ENCODE peak calls at places on chromosomes 5 and 9, in six cellular contexts. J is tibial artery; T is IMR-90; C is lower lobe of right lung; W is CD8-positive, alpha-beta T cell; B is SJSA1. G is an unnamed sample.

GRCh38 chr5:6907320-6907918 is 194.2 kb downstream of the TENT4A start:
- DNase-seq in W (no peak), T (no peak), J (no peak), B (no peak), C (no peak), G (no peak)

GRCh38 chr9:31588756-31589155 is 795.7 kb upstream of the ACO1 start:
- DNase-seq in B (no peak), T (no peak), J (no peak), C (no peak), W (no peak), G (no peak)

GRCh38 chr5:37668524-37669047 is 171.3 kb downstream of the GDNF start:
- DNase-seq in C (peak; percentile 52), T (peak; percentile 100), J (no peak), B (peak; percentile 87), W (no peak), G (no peak)

GRCh38 chr5:15807861-15808260 is 307.9 kb downstream of the FBXL7 start:
- DNase-seq in B (no peak), C (no peak), T (peak; percentile 28), J (no peak), W (no peak), G (peak; percentile 27)

GRCh38 chr9:96688215-96688614 is 33.1 kb upstream of the PRXL2C start:
- DNase-seq in W (no peak), T (no peak), J (no peak), B (no peak), C (no peak), G (no peak)

GRCh38 chr9:90860826-90861225 is 59.2 kb downstream of the SYK start:
- DNase-seq in W (no peak), B (no peak), C (no peak), J (no peak), T (no peak), G (no peak)

GRCh38 chr9:91549177-91549576 is 125.5 kb upstream of the NFIL3 start:
- DNase-seq in B (no peak), J (no peak), C (no peak), W (no peak), T (no peak), G (no peak)

GRCh38 chr9:68747043-68747533 is 42.0 kb downstream of the PIP5K1B start:
- DNase-seq in T (no peak), J (no peak), B (no peak), W (no peak), C (no peak), G (no peak)

GRCh38 chr9:111036068-111036789 is 2.0 kb downstream of the LPAR1 start:
- DNase-seq in J (peak; percentile 84), W (no peak), T (peak; percentile 68), C (peak; percentile 71), B (no peak), G (peak; percentile 91)

GRCh38 chr5:72183231-72183630 is 76.0 kb downstream of the MAP1B start:
- DNase-seq in C (no peak), T (no peak), J (no peak), B (no peak), W (no peak), G (no peak)
- H3K27me3 ChIP-seq in C (peaks cover 3% of the 10 kb centered on the region), T (no peaks in the 10 kb centered on the region), J (no peaks in the 10 kb centered on the region), B (no peaks in the 10 kb centered on the region), W (no peaks in the 10 kb centered on the region), G (no peaks in the 10 kb centered on the region)

DNA sequence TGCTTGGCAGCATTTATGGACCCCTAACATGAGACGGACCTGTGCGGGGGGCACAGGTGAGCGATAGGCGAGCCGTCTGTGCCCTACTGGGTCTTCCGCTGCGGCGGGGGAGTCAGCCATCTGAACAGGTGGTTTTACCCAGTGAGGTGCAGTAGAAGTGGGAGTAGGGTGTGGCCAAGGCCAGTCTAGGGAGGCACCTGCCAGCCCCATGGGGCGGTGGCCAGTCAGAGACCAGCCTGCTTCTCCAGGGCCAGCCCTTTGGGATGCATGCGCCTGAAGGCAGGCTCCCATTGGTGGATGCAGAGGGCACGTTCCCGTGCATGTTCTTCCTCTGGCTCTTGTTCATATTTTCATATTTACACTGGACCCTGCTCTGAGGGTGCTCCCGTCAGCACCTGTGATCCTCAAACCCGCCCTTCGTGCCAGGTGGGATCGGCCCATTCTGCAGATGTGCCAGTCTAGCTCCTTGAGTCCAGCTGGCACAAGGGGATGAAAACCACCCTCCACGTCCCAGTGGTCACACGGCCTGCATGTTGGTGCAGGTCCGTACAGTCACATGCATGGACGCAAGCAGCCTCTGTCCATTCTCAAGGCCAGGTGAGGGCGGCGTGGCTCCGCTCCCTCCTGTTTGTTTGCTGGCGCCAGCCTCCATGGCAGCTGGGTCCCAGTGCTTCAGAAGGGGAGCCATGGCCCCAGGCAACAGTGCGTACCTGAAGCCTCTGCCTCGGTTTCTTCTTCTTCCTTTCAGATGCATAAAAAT is 9.0 kb downstream of the COL5A1 start:
- DNase-seq in B (no peak), J (peak; percentile 61), C (no peak), T (no peak), W (no peak), G (no peak)
- H3K27ac ChIP-seq in B (no peak overlapping the region), J (no peak overlapping the region), C (no peak overlapping the region), T (no peak overlapping the region), W (no peak overlapping the region), G (no peak overlapping the region)

GRCh38 chr9:78101247-78101646 is 69.6 kb upstream of the GNAQ start:
- DNase-seq in B (no peak), J (no peak), C (no peak), T (no peak), W (no peak), G (no peak)

GRCh38 chr9:78091736-78092135 is 60.1 kb upstream of the GNAQ start:
- DNase-seq in J (no peak), T (no peak), C (no peak), B (no peak), W (no peak), G (no peak)

DNA sequence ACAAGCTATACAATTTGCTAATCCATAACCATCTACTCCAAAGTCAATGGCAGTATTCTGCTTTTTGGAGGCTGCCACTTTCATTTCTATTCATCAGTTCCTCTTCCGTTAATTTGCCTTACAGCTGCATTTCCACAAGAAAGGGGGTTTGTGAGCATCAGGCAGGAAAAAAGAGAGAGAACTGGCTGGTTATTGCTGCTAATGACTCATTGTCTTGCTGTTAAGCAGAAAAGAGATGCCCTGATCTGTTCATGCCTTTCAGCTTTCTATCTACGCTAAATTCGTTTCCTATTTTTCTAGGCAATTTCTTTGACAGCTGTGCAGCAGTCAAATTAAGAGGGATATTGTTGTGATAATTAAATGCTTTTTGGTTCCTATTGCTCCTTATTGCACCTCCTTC is 65.9 kb upstream of the GNAQ start:
- DNase-seq in J (no peak), C (no peak), B (no peak), W (no peak), T (no peak), G (no peak)
- H3K4me3 ChIP-seq in J (no peak overlapping the region), C (no peak overlapping the region), B (no peak overlapping the region), W (no peak overlapping the region), T (no peak overlapping the region), G (no peak overlapping the region)

GRCh38 chr5:169219351-169219750 is 81.6 kb downstream of the SLIT3 start:
- DNase-seq in B (no peak), J (no peak), W (no peak), T (no peak), C (no peak), G (no peak)
- H3K27me3 ChIP-seq in B (no peaks in the 10 kb centered on the region), J (no peaks in the 10 kb centered on the region), W (no peaks in the 10 kb centered on the region), T (no peaks in the 10 kb centered on the region), C (no peaks in the 10 kb centered on the region), G (no peaks in the 10 kb centered on the region)

GRCh38 chr5:172612771-172613170 is 28.3 kb upstream of the NEURL1B start:
- DNase-seq in B (no peak), T (no peak), W (no peak), J (peak; percentile 28), C (no peak), G (no peak)

GRCh38 chr5:172616730-172617129 is 24.3 kb upstream of the NEURL1B start:
- DNase-seq in C (no peak), B (no peak), W (no peak), T (peak; percentile 49), J (peak; percentile 58), G (peak; percentile 86)

GRCh38 chr5:172618574-172619365 is 22.3 kb upstream of the NEURL1B start:
- DNase-seq in W (no peak), C (no peak), J (peak; percentile 38), B (no peak), T (no peak), G (no peak)

GRCh38 chr5:172617817-172618216 is 23.2 kb upstream of the NEURL1B start:
- DNase-seq in B (no peak), C (no peak), T (no peak), W (no peak), J (peak; percentile 63), G (no peak)

DNA sequence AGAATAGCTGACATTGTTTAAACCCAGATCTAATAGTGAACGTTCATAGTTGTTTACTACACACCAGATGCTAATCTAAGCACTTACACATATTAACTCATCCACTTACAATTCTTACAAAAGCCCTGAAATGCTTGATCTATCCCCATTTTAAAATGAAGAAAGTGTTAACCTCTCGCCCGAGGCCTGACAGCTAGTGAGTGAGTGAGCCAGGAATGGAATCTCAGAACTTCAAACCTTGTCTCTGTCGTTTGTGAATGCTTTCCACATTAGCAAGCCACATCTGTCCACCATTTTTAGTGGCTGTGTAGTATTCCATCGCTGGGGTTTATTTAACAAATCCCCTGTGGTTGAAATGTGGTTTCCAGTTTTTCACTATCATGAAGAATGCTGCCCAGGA is 24.9 kb upstream of the NEURL1B start:
- DNase-seq in C (no peak), B (no peak), J (peak; percentile 1), W (no peak), T (no peak), G (no peak)
- H3K27ac ChIP-seq in C (no peak overlapping the region), B (no peak overlapping the region), J (no peak overlapping the region), W (no peak overlapping the region), T (no peak overlapping the region), G (no peak overlapping the region)

GRCh38 chr9:127809562-127810377 is 7.1 kb downstream of the FPGS start:
- DNase-seq in W (no peak), C (peak; percentile 71), T (no peak), B (no peak), J (no peak), G (peak; percentile 86)
- H3K4me3 ChIP-seq in W (no peak overlapping the region), C (peak overlapping the region; percentile 19), T (no peak overlapping the region), B (no peak overlapping the region), J (no peak overlapping the region), G (no peak overlapping the region)

GRCh38 chr5:154573011-154573410 is 95.0 kb upstream of the HAND1 start:
- DNase-seq in C (no peak), T (no peak), B (no peak), J (no peak), W (no peak), G (no peak)

GRCh38 chr5:154568597-154568996 is 90.6 kb upstream of the HAND1 start:
- DNase-seq in J (no peak), T (no peak), W (no peak), B (no peak), C (no peak), G (no peak)

GRCh38 chr5:154567155-154567554 is 89.1 kb upstream of the HAND1 start:
- DNase-seq in B (no peak), W (no peak), T (no peak), C (no peak), J (no peak), G (no peak)

GRCh38 chr5:154570572-154571324 is 92.7 kb upstream of the HAND1 start:
- DNase-seq in B (no peak), J (no peak), W (no peak), T (no peak), C (no peak), G (no peak)

GRCh38 chr5:154571325-154572035 is 93.5 kb upstream of the HAND1 start:
- DNase-seq in C (no peak), T (no peak), J (no peak), B (no peak), W (no peak), G (no peak)
- H3K27me3 ChIP-seq in C (peaks cover 17% of the 10 kb centered on the region), T (peaks cover 39% of the 10 kb centered on the region), J (peaks cover 33% of the 10 kb centered on the region), B (peaks cover 52% of the 10 kb centered on the region), W (no peaks in the 10 kb centered on the region), G (no peaks in the 10 kb centered on the region)